ENCODE peak calls at places on chromosomes 2 and 18, in six cellular contexts. J is fibroblast of pulmonary artery, R is neural crest cell, Q is prostate gland, G is OCI-LY7, Z is progenitor cell of endocrine pancreas. W is an unnamed sample.

GRCh38 chr18:26511339-26512071 is 36.8 kb downstream of the KCTD1 start:
- DNase-seq in J (no peak), R (no peak), Q (no peak), G (no peak), Z (no peak), W (no peak)

GRCh38 chr18:2515408-2515807 is 55.9 kb downstream of the METTL4 start:
- DNase-seq in J (peak), R (no peak), Q (no peak), G (no peak), Z (no peak), W (peak)

GRCh38 chr2:235414422-235414821 is 79.4 kb upstream of the AGAP1 start:
- DNase-seq in J (no peak), R (no peak), Q (no peak), G (no peak), Z (no peak), W (no peak)

GRCh38 chr2:6674381-6674780 is 191.3 kb downstream of the CMPK2 start:
- DNase-seq in J (no peak), R (no peak), Q (no peak), G (no peak), Z (no peak), W (no peak)

GRCh38 chr2:120787512-120788348 is 52.1 kb downstream of the GLI2 start:
- DNase-seq in J (no peak), R (peak), Q (no peak), G (no peak), Z (no peak), W (no peak)

GRCh38 chr2:219918929-219919328 is 291.5 kb downstream of the SLC4A3 start:
- DNase-seq in J (no peak), R (no peak), Q (no peak), G (no peak), Z (no peak), W (no peak)

GRCh38 chr2:226023383-226023782 is 623.9 kb downstream of the NYAP2 start:
- DNase-seq in J (no peak), R (no peak), Q (no peak), G (peak), Z (no peak), W (no peak)

GRCh38 chr2:96207073-96207777 is 1.4 kb downstream of the STARD7 start:
- DNase-seq in J (no peak), R (no peak), Q (no peak), G (peak), Z (no peak), W (no peak)

GRCh38 chr2:239160226-239161143 is 240.3 kb downstream of the HDAC4 start:
- DNase-seq in J (no peak), R (no peak), Q (no peak), G (no peak), Z (no peak), W (no peak)

GRCh38 chr2:167186465-167186864 is 298.2 kb downstream of the XIRP2 start:
- DNase-seq in J (no peak), R (no peak), Q (no peak), G (no peak), Z (no peak), W (no peak)

GRCh38 chr2:213220967-213221603 is 63.2 kb upstream of the SPAG16 start:
- DNase-seq in J (no peak), R (no peak), Q (no peak), G (peak), Z (no peak), W (no peak)

GRCh38 chr2:31163011-31163540 is 24.8 kb upstream of the GALNT14 start:
- DNase-seq in J (no peak), R (no peak), Q (no peak), G (no peak), Z (no peak), W (no peak)

GRCh38 chr2:176122633-176123482 is at the start of gene HOXD9:
- DNase-seq in J (no peak), R (no peak), Q (no peak), G (no peak), Z (no peak), W (no peak)

GRCh38 chr2:147844691-147845607 is at the start of gene ACVR2A:
- DNase-seq in J (peak), R (peak), Q (peak), G (peak), Z (peak), W (peak)

GRCh38 chr2:55247025-55247424 is 14.5 kb downstream of the RPS27A start:
- DNase-seq in J (no peak), R (no peak), Q (no peak), G (no peak), Z (no peak), W (no peak)

GRCh38 chr2:162382283-162382682 is 38.4 kb downstream of the GCA start:
- DNase-seq in J (peak), R (no peak), Q (no peak), G (no peak), Z (no peak), W (no peak)

GRCh38 chr2:107712857-107713256 is 113.8 kb upstream of the RGPD4 start:
- DNase-seq in J (no peak), R (no peak), Q (no peak), G (no peak), Z (no peak), W (no peak)

GRCh38 chr2:234495801-234496441 is 960 bp downstream of the ARL4C start:
- DNase-seq in J (no peak), R (peak), Q (peak), G (peak), Z (no peak), W (peak)

GRCh38 chr2:205086689-205087088 is 541.4 kb downstream of the PARD3B start:
- DNase-seq in J (no peak), R (no peak), Q (no peak), G (no peak), Z (no peak), W (no peak)

GRCh38 chr2:52810460-52810859 is 957.1 kb upstream of the CHAC2 start:
- DNase-seq in J (peak), R (no peak), Q (no peak), G (no peak), Z (no peak), W (peak)

GRCh38 chr2:171004363-171004762 is 75.3 kb downstream of the GORASP2 start:
- DNase-seq in J (no peak), R (no peak), Q (no peak), G (no peak), Z (no peak), W (no peak)

GRCh38 chr18:10475633-10476388 is 21.4 kb downstream of the APCDD1 start:
- DNase-seq in J (no peak), R (no peak), Q (no peak), G (peak), Z (no peak), W (no peak)

GRCh38 chr2:211688196-211688595 is 850.4 kb downstream of the ERBB4 start:
- DNase-seq in J (no peak), R (no peak), Q (no peak), G (no peak), Z (no peak), W (no peak)

GRCh38 chr2:46794693-46795317 is 120.8 kb downstream of the MCFD2 start:
- DNase-seq in J (no peak), R (no peak), Q (no peak), G (no peak), Z (no peak), W (no peak)

GRCh38 chr18:78542204-78542603 is 437.4 kb upstream of the SALL3 start:
- DNase-seq in J (no peak), R (no peak), Q (peak), G (no peak), Z (no peak), W (peak)

GRCh38 chr18:453399-453798 is 47.1 kb downstream of the COLEC12 start:
- DNase-seq in J (no peak), R (no peak), Q (no peak), G (no peak), Z (no peak), W (no peak)

GRCh38 chr18:448116-448515 is 52.4 kb downstream of the COLEC12 start:
- DNase-seq in J (no peak), R (no peak), Q (peak), G (no peak), Z (no peak), W (no peak)

GRCh38 chr18:452801-453200 is 47.7 kb downstream of the COLEC12 start:
- DNase-seq in J (no peak), R (no peak), Q (no peak), G (no peak), Z (no peak), W (no peak)

GRCh38 chr18:446941-447560 is 53.5 kb downstream of the COLEC12 start:
- DNase-seq in J (peak), R (no peak), Q (no peak), G (no peak), Z (no peak), W (peak)

GRCh38 chr18:449374-449773 is 51.1 kb downstream of the COLEC12 start:
- DNase-seq in J (no peak), R (no peak), Q (peak), G (no peak), Z (no peak), W (no peak)
- TF ChIP-seq CTCF in J (no peak), R (no peak), Q (no peak), G (no peak), Z (no peak), W (no peak)

DNA sequence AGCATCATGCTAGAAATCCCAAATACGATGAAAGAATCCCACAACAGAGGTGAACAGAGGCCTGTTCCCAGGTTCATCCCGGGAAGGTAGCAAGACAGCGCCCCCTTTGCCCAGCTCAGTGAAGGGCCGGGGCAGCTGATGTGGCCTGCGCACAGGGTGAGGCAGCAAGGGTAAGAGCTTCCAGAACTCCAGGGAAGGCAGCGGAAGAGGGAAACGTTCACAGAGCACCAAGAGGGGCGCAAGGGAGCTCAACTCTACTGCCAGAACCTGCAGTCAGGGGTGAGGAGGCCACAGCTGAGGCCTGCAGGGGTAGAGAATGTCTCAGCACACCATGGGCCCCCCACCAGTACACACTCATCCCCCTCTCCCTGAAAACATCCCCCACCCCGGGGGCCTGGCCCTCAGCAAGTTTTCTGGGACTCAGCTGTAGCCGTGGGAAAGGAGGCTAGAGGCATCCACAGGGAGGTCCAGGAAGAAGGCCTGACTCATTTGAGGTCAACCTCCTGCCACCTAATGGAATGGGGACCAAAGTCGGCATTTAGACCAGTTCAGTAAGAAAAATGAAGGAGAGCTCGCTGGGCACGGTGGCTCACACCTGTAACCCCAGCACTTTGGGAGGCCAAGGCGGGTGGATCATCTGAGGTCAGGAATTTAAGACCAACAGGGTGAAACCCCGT is 95.6 kb upstream of the ASAP2 start:
- DNase-seq in J (no peak), R (no peak), Q (no peak), G (no peak), Z (no peak), W (peak)
- TF ChIP-seq CTCF in J (peak), R (peak), Q (no peak), G (peak), Z (peak), W (no peak)

DNA sequence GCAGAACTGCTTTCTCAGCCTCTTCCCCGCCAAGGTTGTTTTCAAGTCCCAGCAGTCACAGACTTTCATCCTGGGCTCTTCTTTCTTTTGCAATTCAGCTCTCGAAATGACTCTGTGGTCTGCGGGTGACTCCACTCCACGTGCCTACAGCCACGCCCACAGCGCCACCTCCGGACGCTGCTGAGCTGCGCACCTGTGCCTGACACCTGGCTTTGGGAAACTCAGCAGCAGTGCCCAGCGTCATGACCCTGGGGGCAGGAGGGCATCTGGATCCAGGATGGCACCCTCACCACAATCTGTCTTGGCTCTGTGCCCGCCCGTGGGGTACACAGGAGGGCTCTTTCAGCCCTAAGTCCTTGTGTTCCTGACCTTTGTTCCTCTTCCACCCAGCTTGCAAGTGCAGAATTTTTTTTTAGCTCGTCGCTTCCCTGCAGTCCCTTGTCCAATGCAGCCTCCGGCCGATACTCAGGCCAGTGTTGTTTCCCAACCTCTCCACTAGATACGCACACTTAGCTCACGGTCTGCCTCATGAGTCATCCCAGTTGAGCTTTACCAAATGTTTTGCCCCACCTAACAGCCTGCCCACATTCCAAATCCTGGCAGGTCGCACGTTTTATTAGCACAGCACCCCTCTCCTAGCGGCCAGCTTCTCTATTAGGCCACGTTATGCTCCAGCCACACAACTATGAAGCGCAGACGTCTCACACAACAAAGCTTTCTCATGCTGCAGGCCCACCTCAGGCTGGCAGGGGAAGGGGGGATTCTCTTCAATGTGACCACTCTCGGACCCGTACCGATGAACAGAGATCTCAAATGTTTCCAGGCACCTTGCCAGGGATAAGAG is 6.5 kb upstream of the CAPN10 start:
- DNase-seq in J (peak), R (no peak), Q (no peak), G (peak), Z (no peak), W (peak)
- TF ChIP-seq CTCF in J (no peak), R (no peak), Q (peak), G (peak), Z (peak), W (no peak)

DNA sequence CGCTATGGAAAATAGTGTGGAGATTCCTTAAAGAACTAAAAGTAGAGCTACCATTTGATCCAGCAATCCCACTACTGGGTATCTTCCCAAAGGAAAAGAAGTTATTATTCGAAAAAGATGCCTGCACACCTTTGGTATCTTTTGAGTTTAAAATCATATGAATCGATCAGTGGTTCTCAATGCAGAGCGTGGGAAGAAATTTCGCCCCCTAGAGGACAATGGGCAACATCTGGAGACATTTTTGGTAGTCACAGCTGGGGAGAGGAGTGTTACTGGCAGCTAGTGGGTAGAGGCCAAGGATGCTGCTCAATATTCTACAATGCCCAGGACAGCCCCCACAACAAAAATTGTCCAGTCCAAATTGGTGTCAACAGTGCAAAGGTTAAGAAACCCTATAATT is 425.5 kb downstream of the LRATD1 start:
- DNase-seq in J (no peak), R (no peak), Q (no peak), G (peak), Z (no peak), W (peak)
- TF ChIP-seq CTCF in J (no peak), R (peak), Q (no peak), G (peak), Z (peak), W (peak)

GRCh38 chr2:208406474-208407451 is at the start of gene PTH2R:
- DNase-seq in J (no peak), R (no peak), Q (no peak), G (no peak), Z (peak), W (no peak)

GRCh38 chr2:208407667-208408066 is 1.1 kb downstream of the PTH2R start:
- DNase-seq in J (peak), R (no peak), Q (no peak), G (no peak), Z (no peak), W (no peak)
- TF ChIP-seq CTCF in J (peak), R (peak), Q (no peak), G (peak), Z (peak), W (peak)

GRCh38 chr2:121888189-121888557 is 132.7 kb downstream of the TSN start:
- DNase-seq in J (no peak), R (no peak), Q (no peak), G (peak), Z (no peak), W (peak)
- TF ChIP-seq CTCF in J (peak), R (peak), Q (no peak), G (peak), Z (peak), W (peak)

GRCh38 chr18:48975221-48975816 is 24.6 kb upstream of the SMAD7 start:
- DNase-seq in J (no peak), R (no peak), Q (no peak), G (no peak), Z (peak), W (no peak)

GRCh38 chr18:48977914-48978313 is 27.1 kb upstream of the SMAD7 start:
- DNase-seq in J (no peak), R (no peak), Q (no peak), G (no peak), Z (no peak), W (no peak)

GRCh38 chr18:48975817-48976649 is 25.3 kb upstream of the SMAD7 start:
- DNase-seq in J (peak), R (peak), Q (peak), G (peak), Z (no peak), W (peak)

GRCh38 chr18:48973731-48974130 is 23.0 kb upstream of the SMAD7 start:
- DNase-seq in J (no peak), R (no peak), Q (no peak), G (no peak), Z (no peak), W (no peak)

DNA sequence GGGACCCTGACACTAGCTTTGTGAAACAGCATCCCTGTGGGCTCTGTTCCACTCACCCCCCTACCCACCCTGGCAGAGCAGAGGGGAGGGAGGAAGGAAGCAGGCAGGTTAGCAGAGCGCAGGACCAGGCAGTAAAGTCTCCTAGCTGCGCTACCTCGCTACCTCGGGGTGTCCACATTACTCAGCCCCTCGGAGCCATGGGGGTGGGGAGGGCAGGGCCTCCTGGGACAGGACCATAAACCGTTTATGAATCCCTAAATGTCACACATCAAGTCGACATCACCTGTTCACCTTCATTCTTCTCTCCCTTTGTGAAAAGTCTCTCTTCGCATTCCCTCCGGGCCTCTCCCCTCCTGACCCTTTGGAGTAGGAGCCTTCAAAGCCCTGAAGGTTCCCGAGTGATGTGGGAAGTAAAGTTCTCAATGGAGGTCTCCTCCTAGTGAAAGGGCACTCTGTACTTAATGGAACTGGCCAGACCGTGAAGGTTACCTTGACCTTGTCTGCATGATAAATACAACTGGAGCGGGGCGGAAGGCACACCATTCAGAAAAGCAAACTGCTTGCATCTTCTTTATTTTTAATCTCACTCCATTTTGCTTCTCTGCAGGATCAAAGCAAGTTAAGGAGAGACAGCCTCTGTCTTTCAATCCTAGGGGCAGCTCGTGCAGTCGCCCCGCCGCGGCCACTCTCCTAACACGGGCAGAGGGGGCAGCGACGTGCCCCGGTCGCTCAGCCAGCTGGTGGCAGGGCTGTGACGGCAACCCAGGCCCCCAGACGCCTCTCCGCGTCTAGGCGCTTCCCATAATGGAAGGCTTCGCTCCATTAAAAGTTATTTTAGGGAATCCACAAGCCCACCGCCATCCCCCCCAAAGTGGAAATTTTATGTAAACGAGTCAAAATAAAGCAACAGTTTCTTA is 23.8 kb upstream of the SMAD7 start:
- DNase-seq in J (no peak), R (no peak), Q (no peak), G (no peak), Z (no peak), W (no peak)
- TF ChIP-seq CTCF in J (no peak), R (no peak), Q (no peak), G (no peak), Z (peak), W (no peak)

DNA sequence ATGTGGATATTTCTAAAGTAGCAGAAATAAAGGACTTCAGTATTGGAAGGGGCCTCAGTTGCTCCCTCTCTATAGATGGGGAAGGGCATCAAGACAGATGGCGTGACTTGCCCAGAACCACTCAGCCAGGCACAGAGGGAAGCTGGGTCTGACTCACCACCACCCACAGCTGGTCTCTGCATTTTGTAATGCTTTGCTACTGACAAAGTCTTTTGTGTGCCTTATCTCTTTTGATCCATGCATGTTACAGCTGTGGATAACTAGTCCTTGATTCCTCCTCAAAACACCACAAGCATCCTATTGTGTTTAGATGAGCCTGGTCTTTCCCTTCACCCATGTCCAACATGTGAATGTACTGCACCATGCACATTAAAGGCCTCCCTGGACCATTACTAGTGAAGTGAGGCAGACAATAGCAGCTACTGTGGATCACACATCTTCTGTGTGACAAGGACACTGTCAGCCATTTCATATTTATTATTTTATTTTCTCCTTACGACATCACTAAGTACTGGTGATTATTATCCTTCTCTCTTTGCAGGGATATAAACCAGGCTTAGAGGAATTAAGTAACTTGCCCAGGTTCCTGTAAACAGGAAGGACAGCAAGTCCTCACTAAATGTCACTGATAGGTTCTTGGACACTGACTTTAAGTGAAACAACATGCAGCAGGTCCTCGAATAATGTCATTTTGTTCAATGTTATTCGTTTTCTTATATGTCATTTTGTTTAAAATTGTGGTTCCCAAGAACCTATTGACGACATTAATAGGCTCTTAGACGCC is 29.6 kb upstream of the IL37 start:
- DNase-seq in J (peak), R (no peak), Q (no peak), G (peak), Z (no peak), W (peak)
- TF ChIP-seq CTCF in J (no peak), R (no peak), Q (no peak), G (no peak), Z (no peak), W (no peak)

W was measured in MCF 10A.